ENCODE peak calls at places on chromosome X, in four cellular contexts. I, B, D and K are unnamed samples. For H3K4me1, the result is how much of the 10 kb centered on the place peaks cover.

GRCh38 chrX:132612990-132613564 is 124.2 kb upstream of the MBNL3 start:
- DNase-seq in D (no peak), I (peak), B (peak), K (no peak)

GRCh38 chrX:136209751-136210150 is 41.4 kb downstream of the MAP7D3 start:
- DNase-seq in I (no peak), B (no peak), D (no peak), K (no peak)

GRCh38 chrX:115582035-115582870 is 21.3 kb downstream of the PLS3 start:
- DNase-seq in D (no peak), B (no peak), I (no peak), K (no peak)

GRCh38 chrX:24260827-24261550 is 52.9 kb downstream of the SUPT20HL2 start:
- DNase-seq in B (no peak), I (peak), D (peak), K (peak)

GRCh38 chrX:70998402-70999027 is 67.6 kb upstream of the SLC7A3 start:
- DNase-seq in D (no peak), B (no peak), I (no peak), K (no peak)

GRCh38 chrX:97039363-97040029 is 155.8 kb downstream of the RPA4 start:
- DNase-seq in D (peak), B (peak), I (no peak), K (no peak)

GRCh38 chrX:149152941-149153340 is 352.2 kb downstream of the IDS start:
- DNase-seq in D (no peak), B (no peak), I (no peak), K (no peak)

GRCh38 chrX:39242187-39242586 is 440.9 kb downstream of the MID1IP1 start:
- DNase-seq in D (no peak), B (peak), I (no peak), K (peak)

GRCh38 chrX:9147086-9147485 is 113.2 kb upstream of the FAM9B start:
- DNase-seq in B (no peak), D (no peak), I (no peak), K (no peak)

GRCh38 chrX:78321809-78322208 is 5.6 kb downstream of the CYSLTR1 start:
- DNase-seq in I (no peak), B (peak), D (no peak), K (peak)

GRCh38 chrX:48695925-48696300 is 621 bp upstream of the SUV39H1 start:
- DNase-seq in B (no peak), I (no peak), D (no peak), K (no peak)

GRCh38 chrX:48694776-48695523 is 1.6 kb upstream of the SUV39H1 start:
- DNase-seq in D (no peak), B (no peak), I (no peak), K (no peak)

GRCh38 chrX:48695524-48695875 is 1.0 kb upstream of the SUV39H1 start:
- DNase-seq in D (no peak), B (no peak), I (no peak), K (peak)

GRCh38 chrX:48697182-48697727 is 721 bp downstream of the SUV39H1 start:
- DNase-seq in D (no peak), I (no peak), B (no peak), K (no peak)

GRCh38 chrX:48696301-48697181 is at the start of gene SUV39H1:
- DNase-seq in B (peak), D (peak), I (peak), K (peak)
- TF ChIP-seq POLR2A in B (peak), D (peak), I (peak), K (peak)

GRCh38 chrX:41085883-41086626 is 810 bp downstream of the USP9X start:
- DNase-seq in D (peak), B (peak), I (peak), K (peak)
- H3K4me1 ChIP-seq in D (under half), B (under half), I (under half), K (under half)

GRCh38 chrX:47662144-47662657 is 3.2 kb upstream of the UXT start:
- DNase-seq in D (no peak), I (no peak), B (no peak), K (no peak)

GRCh38 chrX:47658301-47658683 is 688 bp downstream of the UXT start:
- DNase-seq in D (no peak), B (no peak), I (no peak), K (no peak)

GRCh38 chrX:47661539-47661938 is 2.6 kb upstream of the UXT start:
- DNase-seq in B (no peak), D (no peak), I (no peak), K (no peak)

GRCh38 chrX:47664737-47665136 is 5.8 kb upstream of the UXT start:
- DNase-seq in B (no peak), D (no peak), I (no peak), K (no peak)

GRCh38 chrX:47658684-47659515 is at the start of gene UXT:
- DNase-seq in B (peak), I (peak), D (peak), K (peak)
- TF ChIP-seq POLR2A in B (peak), I (peak), D (peak), K (peak)

GRCh38 chrX:153057281-153057680 is 1.0 kb downstream of the PNMA3 start:
- DNase-seq in D (no peak), B (no peak), I (no peak), K (no peak)
- H3K4me1 ChIP-seq in D (under half), B (under half), I (under half), K (under half)

DNA sequence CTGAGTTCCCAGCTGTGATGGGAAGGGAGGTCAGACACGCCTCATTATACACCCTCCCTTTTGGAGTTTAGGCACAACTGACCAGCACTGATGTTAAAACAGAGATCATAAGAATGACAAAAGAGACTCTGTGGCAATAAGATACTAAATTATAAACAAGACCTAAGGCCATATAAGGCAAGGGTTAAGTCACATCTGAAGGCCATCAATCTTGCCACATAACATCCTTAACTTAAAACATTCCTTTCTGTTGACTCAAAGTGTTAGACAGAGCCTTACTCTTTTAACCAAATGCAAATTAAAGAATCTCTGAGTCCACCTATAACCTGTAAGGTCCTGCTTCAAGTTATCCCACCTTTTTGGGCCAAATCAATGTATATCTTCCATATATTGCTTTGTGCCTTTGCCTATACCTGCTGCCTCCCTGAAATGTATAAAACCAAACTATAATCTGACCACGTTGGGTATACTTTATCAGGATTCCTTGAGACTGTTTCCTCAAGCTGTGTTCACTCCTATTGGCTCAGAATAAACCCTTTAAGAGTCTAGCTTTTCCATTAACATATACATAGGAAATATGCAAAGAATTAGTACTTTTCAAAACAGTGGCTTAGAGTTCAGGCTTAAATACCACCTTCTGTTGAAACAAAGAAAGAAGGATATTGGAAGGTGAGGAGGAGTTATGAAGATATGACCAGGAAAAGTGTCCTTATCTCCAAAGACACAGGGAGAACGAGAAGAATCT is 214.4 kb upstream of the PPP1R2C start:
- DNase-seq in I (no peak), B (no peak), D (no peak), K (no peak)
- TF ChIP-seq POLR2A in I (no peak), B (no peak), D (no peak), K (no peak)